ENCODE peak calls at places on chromosomes 5 and 9, in ten cellular contexts. T is lower leg skin; F is left ventricle myocardium superior; V is GM04504; Z is body of pancreas; B is activated T-cell treated with anti-CD3 and anti-CD28 coated beads, Interleukin-2, amount 50 U/mL, for 72 hours; G is heart left ventricle; P is cardiac fibroblast; Y is RPMI8226; H is stimulated activated CD4-positive, alpha-beta T cell treated with anti-CD3 and anti-CD28 coated beads, Interleukin-1b, Interleukin-23, amount 100 ng/mL, for 4 hours. L is an unnamed sample.

GRCh38 chr5:79835220-79835714 is 145.6 kb downstream of the CMYA5 start:
- DNase-seq in T (no peak), Z (no peak), F (no peak), B (no peak), H (no peak), G (no peak), P (no peak), V (no peak), Y (no peak), L (no peak)

GRCh38 chr9:128912270-128912853 is 8.4 kb upstream of the PHYHD1 start:
- DNase-seq in B (no peak), H (no peak), G (no peak), Y (no peak), F (no peak), V (no peak), P (peak; percentile 93), Z (no peak), T (no peak), L (no peak)

GRCh38 chr5:135715267-135716050 is 119.0 kb upstream of the SLC25A48 start:
- DNase-seq in P (no peak), Z (no peak), H (no peak), B (no peak), V (no peak), F (no peak), G (no peak), Y (no peak), T (no peak), L (no peak)

GRCh38 chr9:99353408-99353807 is 131.3 kb downstream of the SEC61B start:
- DNase-seq in Z (peak; percentile 64), Y (no peak), H (no peak), P (peak; percentile 94), F (no peak), G (no peak), B (no peak), V (peak; percentile 87), T (peak; percentile 81), L (no peak)

GRCh38 chr5:172740483-172741205 is 30.4 kb downstream of the DUSP1 start:
- DNase-seq in G (peak; percentile 88), B (no peak), F (peak; percentile 86), H (no peak), Z (peak; percentile 72), Y (peak; percentile 81), P (peak; percentile 91), T (peak; percentile 78), V (peak; percentile 93), L (no peak)

GRCh38 chr5:151612689-151613427 is 21.7 kb upstream of the FAT2 start:
- DNase-seq in G (no peak), B (peak; percentile 45), V (no peak), P (no peak), F (no peak), H (peak; percentile 13), Y (no peak), Z (no peak), T (no peak), L (no peak)

GRCh38 chr5:6730407-6730806 is 17.2 kb downstream of the TENT4A start:
- DNase-seq in G (no peak), Y (peak; percentile 26), F (no peak), B (no peak), V (no peak), Z (no peak), P (no peak), T (no peak), H (no peak), L (no peak)

GRCh38 chr5:107271682-107272350 is 398.9 kb downstream of the EFNA5 start:
- DNase-seq in T (no peak), V (no peak), B (no peak), H (no peak), G (no peak), Y (no peak), F (no peak), P (no peak), Z (no peak), L (no peak)

GRCh38 chr9:74281674-74282073 is 215.5 kb upstream of the RORB start:
- DNase-seq in Z (no peak), F (no peak), P (no peak), T (no peak), G (no peak), V (no peak), B (no peak), Y (peak; percentile 11), H (no peak), L (no peak)

GRCh38 chr5:51632794-51633193 is 249.5 kb downstream of the ISL1 start:
- DNase-seq in H (no peak), Z (no peak), P (no peak), V (no peak), T (no peak), G (no peak), B (no peak), Y (no peak), F (no peak), L (no peak)

GRCh38 chr5:10655686-10656075 is 91.8 kb downstream of the ANKRD33B start:
- DNase-seq in G (no peak), T (no peak), Y (no peak), B (no peak), Z (peak; percentile 1), H (no peak), P (no peak), F (no peak), V (no peak), L (no peak)

GRCh38 chr9:81377310-81377709 is 312.0 kb downstream of the TLE1 start:
- DNase-seq in G (no peak), P (no peak), H (no peak), T (no peak), Y (no peak), Z (no peak), V (no peak), F (no peak), B (no peak), L (no peak)

GRCh38 chr5:132063090-132063911 is 2.8 kb downstream of the IL3 start:
- DNase-seq in G (peak; percentile 73), B (peak; percentile 88), H (peak; percentile 81), F (peak; percentile 82), V (peak; percentile 30), Z (peak; percentile 68), T (peak; percentile 51), Y (peak; percentile 78), P (peak; percentile 80), L (peak; percentile 63)